ENCODE peak calls at places on chromosomes 2 and 18, in ten cellular contexts. Q is AG08396; X is activated naive CD4-positive, alpha-beta T cell treated with anti-CD3 and anti-CD28 coated beads, Interleukin-2, amount 50 U/mL, for 16 hours; B is brain microvascular endothelial cell; A is Right ventricle myocardium inferior; H is body of pancreas; F is activated CD4-positive, alpha-beta T cell treated with anti-CD3 and anti-CD28 coated beads, Interleukin-2, amount 50 U/mL, for 1 hour; U is GM12891; O is type B pancreatic cell; M is mucosa of descending colon. R is an unnamed sample.

GRCh38 chr2:143481231-143481613 is 352.0 kb downstream of the ARHGAP15 start:
- DNase-seq in O (no peak), A (no peak), B (no peak), X (no peak), H (no peak), Q (no peak), U (no peak), M (no peak), F (no peak), R (no peak)

GRCh38 chr2:120231974-120232635 is 8.9 kb upstream of the TMEM185B start:
- DNase-seq in A (no peak), Q (peak; percentile 59), M (no peak), X (peak; percentile 70), U (peak; percentile 64), O (no peak), B (no peak), F (peak; percentile 48), H (no peak), R (no peak)

GRCh38 chr18:6719914-6720692 is 9.4 kb upstream of the ARHGAP28 start:
- DNase-seq in B (no peak), A (no peak), X (no peak), H (no peak), U (no peak), F (no peak), M (no peak), Q (no peak), O (no peak), R (no peak)

GRCh38 chr2:219309278-219309677 is at the start of gene PTPRN:
- DNase-seq in Q (no peak), F (no peak), M (no peak), A (no peak), O (no peak), U (no peak), B (peak; percentile 5), H (peak; percentile 45), X (no peak), R (peak; percentile 62)

GRCh38 chr18:79961527-79962291 is 2.7 kb upstream of the HSBP1L1 start:
- DNase-seq in B (no peak), O (no peak), H (no peak), X (no peak), M (peak; percentile 71), A (no peak), Q (no peak), F (no peak), U (no peak), R (no peak)

GRCh38 chr2:84832772-84833461 is 48.0 kb downstream of the TRABD2A start:
- DNase-seq in Q (no peak), X (no peak), U (peak; percentile 27), B (no peak), F (no peak), O (no peak), M (no peak), A (no peak), H (no peak), R (no peak)

GRCh38 chr2:120275617-120276400 is 23.2 kb downstream of the RALB start:
- DNase-seq in O (no peak), X (no peak), H (peak; percentile 73), A (no peak), F (no peak), U (no peak), M (no peak), Q (no peak), B (no peak), R (no peak)

GRCh38 chr2:172925600-172925999 is 150.0 kb upstream of the MAP3K20 start:
- DNase-seq in B (no peak), X (no peak), H (no peak), M (no peak), U (no peak), O (no peak), Q (no peak), A (no peak), F (no peak), R (no peak)

GRCh38 chr2:242060212-242060835 is 190.8 kb downstream of the RTP5 start:
- DNase-seq in X (no peak), M (no peak), Q (peak; percentile 55), O (no peak), U (no peak), A (no peak), H (no peak), B (peak; percentile 68), F (no peak), R (no peak)

GRCh38 chr2:241309684-241310117 is 5.8 kb downstream of the HDLBP start:
- DNase-seq in B (peak; percentile 72), M (no peak), H (no peak), F (peak; percentile 66), O (no peak), Q (peak; percentile 41), U (no peak), A (no peak), X (peak; percentile 59), R (no peak)

GRCh38 chr18:74546751-74547530 is 12.6 kb downstream of the CNDP1 start:
- DNase-seq in A (no peak), Q (peak; percentile 64), U (no peak), O (no peak), X (no peak), M (no peak), H (peak; percentile 22), F (no peak), B (no peak), R (no peak)

GRCh38 chr2:2934030-2934429 is 443.6 kb downstream of the EIPR1 start:
- DNase-seq in B (no peak), X (no peak), A (no peak), F (no peak), H (no peak), Q (no peak), O (no peak), M (no peak), U (no peak), R (no peak)

GRCh38 chr2:201182650-201183372 is at the start of gene CASP10:
- DNase-seq in O (no peak), U (no peak), X (no peak), F (no peak), A (no peak), B (peak; percentile 52), M (no peak), H (peak; percentile 24), Q (peak; percentile 61), R (no peak)

GRCh38 chr18:7577706-7578105 is 10.6 kb downstream of the PTPRM start:
- DNase-seq in Q (peak; percentile 75), F (no peak), X (no peak), B (peak; percentile 91), U (no peak), A (no peak), M (no peak), O (no peak), H (no peak), R (no peak)

GRCh38 chr2:102439065-102439695 is 16.2 kb downstream of the IL18RAP start:
- DNase-seq in B (peak; percentile 77), F (no peak), U (no peak), M (no peak), O (no peak), A (no peak), Q (peak; percentile 54), X (no peak), H (no peak), R (no peak)

GRCh38 chr2:241034490-241035141 is 36.2 kb downstream of the SNED1 start:
- DNase-seq in F (no peak), B (no peak), A (no peak), U (no peak), M (no peak), O (peak; percentile 55), X (no peak), Q (no peak), H (no peak), R (no peak)

GRCh38 chr2:27123302-27124150 is at the start of gene ABHD1:
- DNase-seq in M (peak; percentile 79), O (no peak), H (peak; percentile 72), B (no peak), U (no peak), Q (peak; percentile 66), A (peak; percentile 90), X (peak; percentile 60), F (peak; percentile 40), R (peak; percentile 13)

GRCh38 chr18:985301-985700 is 80.6 kb downstream of the ADCYAP1 start:
- DNase-seq in B (no peak), Q (no peak), O (no peak), F (no peak), H (no peak), U (no peak), X (no peak), A (no peak), M (no peak), R (no peak)

GRCh38 chr2:240136671-240137292 is 677 bp upstream of the COPS9 start:
- DNase-seq in A (no peak), O (no peak), B (no peak), Q (no peak), F (peak; percentile 24), X (peak; percentile 43), U (no peak), H (peak; percentile 28), M (no peak), R (no peak)

GRCh38 chr2:219104107-219105050 is 43.7 kb upstream of the IHH start:
- DNase-seq in F (no peak), A (no peak), Q (peak; percentile 32), O (no peak), M (no peak), U (peak; percentile 39), H (no peak), B (peak; percentile 42), X (no peak), R (peak; percentile 2)

GRCh38 chr2:176134978-176135575 is 5.6 kb downstream of the HOXD8 start:
- DNase-seq in B (no peak), F (no peak), H (no peak), A (no peak), X (no peak), U (no peak), M (no peak), O (no peak), Q (no peak), R (no peak)

R was measured in NCI-H774.